ENCODE peak calls at places on chromosomes 12 and 14, in four cellular contexts. V is DMS 273 treated with DMSO at 0.1 percent for 48 hours, L is Right ventricle myocardium superior, Q is fibroblast of lung. A is an unnamed sample.

GRCh38 chr12:91852646-91853045 is 293.0 kb downstream of the BTG1 start:
- DNase-seq in Q (peak; percentile 65), V (no peak), L (no peak), A (no peak)

GRCh38 chr12:81206425-81206824 is 128.5 kb downstream of the ACSS3 start:
- DNase-seq in V (no peak), Q (no peak), L (no peak), A (peak; percentile 2)

GRCh38 chr12:57906821-57907220 is 34.5 kb upstream of the ATP23 start:
- DNase-seq in V (no peak), Q (no peak), L (no peak), A (no peak)

GRCh38 chr12:113456761-113457160 is 14.9 kb downstream of the LHX5 start:
- DNase-seq in L (no peak), Q (no peak), V (no peak), A (no peak)

GRCh38 chr14:98809792-98810191 is 462.2 kb downstream of the BCL11B start:
- DNase-seq in Q (no peak), L (no peak), V (no peak), A (no peak)

GRCh38 chr12:105921872-105922669 is 216.7 kb downstream of the NUAK1 start:
- DNase-seq in L (peak; percentile 48), Q (peak; percentile 60), V (no peak), A (peak; percentile 54)

GRCh38 chr12:15209782-15210181 is 11.4 kb downstream of the RERG start:
- DNase-seq in Q (peak; percentile 86), L (no peak), V (no peak), A (peak; percentile 9)

GRCh38 chr12:56941299-56942017 is 7.2 kb upstream of the SDR9C7 start:
- DNase-seq in L (no peak), Q (no peak), V (no peak), A (no peak)

GRCh38 chr12:32821293-32822089 is 65.8 kb upstream of the YARS2 start:
- DNase-seq in L (no peak), Q (no peak), V (no peak), A (no peak)

GRCh38 chr12:20105938-20106337 is 262.4 kb upstream of the PDE3A start:
- DNase-seq in L (no peak), V (no peak), Q (peak; percentile 30), A (no peak)